ENCODE peak calls at places on chromosome 12, in nine cellular contexts. P is HCT116, F is SK-N-SH, E is prostate gland, J is K562, Z is GM12878, V is stomach, B is sigmoid colon, T is Panc1. S is an unnamed sample.

GRCh38 chr12:12985817-12986408 is 14.2 kb downstream of the HEBP1 start:
- DNase-seq in E (no peak), F (peak), B (no peak), V (no peak), P (peak), J (peak), Z (no peak), T (no peak), S (no peak)

GRCh38 chr12:121214171-121214777 is 4.3 kb downstream of the P2RX4 start:
- DNase-seq in Z (no peak), P (no peak), E (no peak), J (peak), F (no peak), V (no peak), T (no peak), B (no peak), S (no peak)

GRCh38 chr12:65278576-65279386 is at the start of gene MSRB3:
- DNase-seq in V (peak), E (peak), Z (no peak), F (peak), P (peak), B (peak), J (peak), T (no peak), S (peak)

GRCh38 chr12:47812797-47813490 is 6.8 kb downstream of the HDAC7 start:
- DNase-seq in V (peak), F (no peak), P (no peak), T (no peak), B (peak), Z (peak), J (peak), E (peak), S (peak)

GRCh38 chr12:47710283-47710682 is 4.5 kb upstream of the RPAP3 start:
- DNase-seq in V (no peak), E (no peak), F (no peak), T (no peak), B (no peak), P (no peak), J (no peak), Z (no peak), S (no peak)

GRCh38 chr12:46071769-46072624 is 81.6 kb upstream of the SCAF11 start:
- DNase-seq in B (peak), T (peak), P (peak), J (peak), E (peak), V (peak), Z (peak), F (peak), S (peak)

GRCh38 chr12:3107954-3108353 is 30.8 kb downstream of the TSPAN9 start:
- DNase-seq in E (no peak), Z (no peak), P (no peak), T (no peak), V (no peak), J (no peak), F (no peak), B (no peak), S (no peak)

GRCh38 chr12:115598827-115599226 is 678.7 kb downstream of the MED13L start:
- DNase-seq in Z (no peak), T (no peak), V (no peak), F (no peak), P (no peak), B (no peak), E (peak), J (no peak), S (no peak)

GRCh38 chr12:94614288-94614721 is 36.1 kb downstream of the TMCC3 start:
- DNase-seq in B (no peak), E (peak), V (no peak), F (no peak), P (no peak), J (no peak), Z (no peak), T (no peak), S (no peak)

GRCh38 chr12:69873429-69873828 is 48.4 kb downstream of the MYRFL start:
- DNase-seq in V (no peak), T (no peak), B (no peak), E (no peak), F (no peak), P (no peak), Z (no peak), J (no peak), S (no peak)

GRCh38 chr12:96240656-96241055 is 46.5 kb downstream of the ELK3 start:
- DNase-seq in V (no peak), F (peak), J (no peak), P (no peak), T (no peak), B (peak), Z (no peak), E (no peak), S (peak)

GRCh38 chr12:127600211-127600610 is 666.8 kb upstream of the TMEM132C start:
- DNase-seq in B (no peak), P (no peak), V (no peak), E (no peak), T (no peak), Z (no peak), F (no peak), J (no peak), S (no peak)

GRCh38 chr12:32053881-32054624 is 52.6 kb upstream of the BICD1 start:
- DNase-seq in E (no peak), B (no peak), F (no peak), J (peak), P (no peak), V (no peak), Z (no peak), T (no peak), S (no peak)

GRCh38 chr12:106138646-106139421 is at the start of gene NUAK1:
- DNase-seq in P (no peak), J (no peak), E (peak), B (peak), F (peak), Z (no peak), T (no peak), V (peak), S (no peak)

GRCh38 chr12:88638388-88638787 is 58.1 kb upstream of the KITLG start:
- DNase-seq in Z (no peak), T (no peak), B (no peak), E (no peak), V (no peak), P (no peak), F (no peak), J (no peak), S (no peak)

GRCh38 chr12:132237772-132238486 is 91.5 kb downstream of the GALNT9 start:
- DNase-seq in F (no peak), B (peak), J (no peak), Z (no peak), V (no peak), P (no peak), E (no peak), T (no peak), S (peak)

GRCh38 chr12:54287316-54288157 is 7.0 kb downstream of the HNRNPA1 start:
- DNase-seq in B (no peak), J (no peak), Z (no peak), V (no peak), P (no peak), F (no peak), T (no peak), E (no peak), S (no peak)

GRCh38 chr12:90102957-90103652 is 394.5 kb upstream of the ATP2B1 start:
- DNase-seq in Z (peak), P (peak), J (no peak), T (no peak), V (no peak), F (peak), E (no peak), B (no peak), S (no peak)

GRCh38 chr12:95674631-95675030 is 115.9 kb downstream of the NTN4 start:
- DNase-seq in F (peak), V (no peak), J (no peak), B (no peak), T (no peak), P (no peak), Z (no peak), E (no peak), S (no peak)

GRCh38 chr12:3622021-3622731 is 130.7 kb downstream of the CRACR2A start:
- DNase-seq in B (no peak), J (no peak), V (no peak), T (no peak), P (no peak), F (no peak), Z (no peak), E (no peak), S (no peak)

GRCh38 chr12:94266796-94267529 is 118.6 kb downstream of the PLXNC1 start:
- DNase-seq in T (no peak), B (no peak), E (no peak), F (no peak), Z (no peak), V (no peak), P (no peak), J (no peak), S (no peak)

GRCh38 chr12:29239336-29239735 is 90.3 kb downstream of the FAR2 start:
- DNase-seq in T (no peak), B (no peak), J (no peak), P (no peak), E (no peak), F (no peak), Z (no peak), V (no peak), S (no peak)

GRCh38 chr12:62640910-62641448 is 174.4 kb downstream of the MON2 start:
- DNase-seq in B (no peak), T (no peak), P (no peak), J (no peak), Z (peak), E (no peak), V (no peak), F (no peak), S (no peak)

GRCh38 chr12:32270818-32271710 is 128.3 kb upstream of the FGD4 start:
- DNase-seq in Z (no peak), V (no peak), E (no peak), B (no peak), J (no peak), P (no peak), F (peak), T (no peak), S (no peak)

GRCh38 chr12:119644930-119645329 is 23.0 kb upstream of the PRKAB1 start:
- DNase-seq in E (no peak), F (no peak), Z (no peak), P (no peak), T (no peak), V (no peak), J (no peak), B (no peak), S (no peak)

GRCh38 chr12:9364224-9365176 is 156.3 kb upstream of the PZP start:
- DNase-seq in Z (peak), B (no peak), F (no peak), T (no peak), J (no peak), E (no peak), V (no peak), P (no peak), S (no peak)

DNA sequence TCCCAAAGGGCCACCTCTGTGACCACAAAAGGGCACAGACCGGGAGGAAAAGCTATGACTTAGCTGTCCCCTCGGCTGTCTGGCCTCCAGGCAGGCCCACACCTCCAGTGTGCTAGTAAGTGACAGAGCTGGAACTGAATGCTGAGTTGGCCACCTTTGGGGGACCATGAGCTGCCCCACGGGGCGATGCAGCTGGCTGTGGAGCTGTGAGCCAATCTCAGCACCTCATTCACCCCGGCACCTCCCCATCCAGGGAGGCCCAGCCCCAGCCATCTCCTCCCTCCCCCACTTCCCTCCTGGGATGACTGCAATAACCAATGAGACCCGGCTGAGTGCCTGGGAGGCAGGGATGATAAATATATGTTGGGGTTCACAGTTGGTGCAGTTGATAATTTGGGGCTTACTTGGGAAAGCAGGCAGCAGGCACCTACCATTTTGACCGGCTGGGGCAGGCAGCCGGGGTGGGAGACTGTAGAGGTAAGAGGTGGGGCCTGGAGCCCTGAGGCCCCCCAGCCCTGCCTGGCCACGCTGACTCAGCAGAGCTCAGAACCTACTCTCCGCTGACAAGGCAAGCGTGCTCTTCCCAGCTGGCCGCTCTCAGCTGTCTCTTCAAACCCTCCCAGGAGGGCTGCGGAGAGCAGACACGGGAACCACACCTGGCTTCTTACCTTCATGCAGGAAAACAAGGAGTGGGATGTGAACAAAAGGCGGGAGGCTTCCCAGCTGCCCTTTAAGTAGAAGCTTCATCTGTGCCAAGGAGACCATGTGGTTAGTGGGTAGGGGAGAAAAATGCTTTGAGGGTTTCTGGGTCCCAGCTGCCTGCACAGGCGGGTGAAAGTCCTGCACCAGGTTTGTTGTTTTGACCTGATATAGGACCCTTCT is 12.4 kb upstream of the TESC start:
- DNase-seq in J (peak), Z (no peak), P (no peak), T (no peak), B (no peak), F (no peak), V (no peak), E (no peak), S (no peak)
- TF ChIP-seq POLR2AphosphoS5 in J (no peak), Z (no peak), P (no peak), T (no peak), B (no peak), F (no peak), V (no peak), E (no peak), S (no peak)

GRCh38 chr12:52181757-52182156 is 10.1 kb downstream of the KRT80 start:
- DNase-seq in B (no peak), P (no peak), Z (no peak), F (peak), T (no peak), E (no peak), V (no peak), J (no peak), S (no peak)
- TF ChIP-seq POLR2AphosphoS5 in B (no peak), P (no peak), Z (no peak), F (peak), T (no peak), E (no peak), V (no peak), J (no peak), S (no peak)

DNA sequence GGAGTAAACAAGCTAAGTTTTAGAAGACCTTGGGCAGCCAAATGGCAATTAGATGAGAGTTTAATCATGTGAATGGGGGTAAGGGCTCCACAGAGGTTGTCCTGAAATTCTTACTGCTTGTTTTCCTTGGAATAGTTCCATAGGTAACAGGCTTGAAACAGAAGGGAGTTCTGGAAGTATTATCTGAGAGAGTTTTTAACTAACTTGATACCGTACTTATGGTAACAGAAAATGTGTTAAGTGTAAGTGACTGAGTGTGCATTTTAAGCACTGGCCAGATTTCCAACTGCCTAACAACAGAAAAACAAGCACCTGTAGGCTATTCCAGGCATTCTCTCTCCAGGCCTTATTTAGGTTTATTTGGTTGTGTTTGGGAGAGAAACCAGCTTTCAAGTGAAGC is 414.6 kb upstream of the PDE3A start:
- DNase-seq in P (no peak), T (no peak), V (no peak), J (no peak), F (no peak), E (no peak), Z (no peak), B (no peak), S (no peak)
- TF ChIP-seq POLR2AphosphoS5 in P (no peak), T (no peak), V (no peak), J (no peak), F (no peak), E (no peak), Z (no peak), B (no peak), S (no peak)

DNA sequence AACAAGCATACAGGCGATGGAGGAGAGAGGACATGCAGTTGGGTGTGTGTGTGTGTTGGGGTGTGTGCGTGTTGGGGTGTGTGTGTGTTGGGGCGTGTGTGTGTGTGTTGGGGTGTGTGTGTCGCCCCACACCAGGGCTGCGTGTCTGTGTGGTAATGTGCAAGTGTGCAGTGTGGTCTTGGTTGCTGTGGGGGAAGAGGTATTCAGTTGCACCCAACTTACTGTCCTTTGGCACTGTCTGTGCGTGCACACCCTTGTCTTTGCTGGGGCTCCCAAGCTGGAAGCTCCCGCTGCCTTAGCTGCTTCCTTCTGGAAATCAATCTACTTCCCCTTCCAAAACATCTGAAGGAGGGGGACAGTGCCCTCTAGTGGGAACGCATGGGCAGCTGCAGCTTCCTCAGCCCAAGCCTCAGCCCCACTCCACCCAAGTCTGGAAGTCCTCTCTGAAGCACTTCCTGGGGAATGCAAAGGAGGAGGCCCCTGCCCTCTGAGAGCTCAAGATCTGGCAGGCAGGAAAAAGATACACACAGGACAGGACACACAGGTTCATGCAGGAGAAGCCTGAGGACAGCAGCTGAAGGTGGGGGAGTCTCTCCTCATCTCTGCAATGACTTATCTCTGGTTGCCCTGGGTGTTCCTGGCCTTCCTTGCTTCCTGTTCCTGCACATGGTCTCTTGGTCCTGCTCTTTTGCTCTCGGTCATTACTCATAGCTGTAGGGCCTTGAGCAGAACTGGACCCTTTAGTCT is 13.1 kb downstream of the ASIC1 start:
- DNase-seq in F (peak), P (peak), T (no peak), J (peak), V (peak), Z (no peak), B (peak), E (peak), S (peak)
- TF ChIP-seq POLR2AphosphoS5 in F (no peak), P (no peak), T (no peak), J (no peak), V (peak), Z (no peak), B (no peak), E (peak), S (no peak)

GRCh38 chr12:6532051-6532926 is 2.0 kb upstream of the GAPDH start:
- DNase-seq in V (peak), E (no peak), T (no peak), F (peak), Z (no peak), P (peak), J (peak), B (peak), S (peak)
- TF ChIP-seq POLR2AphosphoS5 in V (peak), E (peak), T (no peak), F (peak), Z (peak), P (peak), J (no peak), B (peak), S (peak)

GRCh38 chr12:112198120-112198733 is 72.9 kb downstream of the TRAFD1 start:
- DNase-seq in V (peak), P (peak), E (peak), T (peak), Z (no peak), J (peak), B (no peak), F (peak), S (peak)

GRCh38 chr12:112194601-112195247 is 69.4 kb downstream of the TRAFD1 start:
- DNase-seq in J (no peak), P (no peak), B (no peak), F (no peak), Z (no peak), E (no peak), T (no peak), V (no peak), S (no peak)

GRCh38 chr12:112199136-112199535 is 73.8 kb downstream of the TRAFD1 start:
- DNase-seq in Z (no peak), V (no peak), P (no peak), B (no peak), E (no peak), J (no peak), T (no peak), F (no peak), S (no peak)

GRCh38 chr12:112192475-112192874 is 67.1 kb downstream of the TRAFD1 start:
- DNase-seq in E (no peak), J (no peak), V (no peak), Z (no peak), T (no peak), P (no peak), F (no peak), B (no peak), S (no peak)

DNA sequence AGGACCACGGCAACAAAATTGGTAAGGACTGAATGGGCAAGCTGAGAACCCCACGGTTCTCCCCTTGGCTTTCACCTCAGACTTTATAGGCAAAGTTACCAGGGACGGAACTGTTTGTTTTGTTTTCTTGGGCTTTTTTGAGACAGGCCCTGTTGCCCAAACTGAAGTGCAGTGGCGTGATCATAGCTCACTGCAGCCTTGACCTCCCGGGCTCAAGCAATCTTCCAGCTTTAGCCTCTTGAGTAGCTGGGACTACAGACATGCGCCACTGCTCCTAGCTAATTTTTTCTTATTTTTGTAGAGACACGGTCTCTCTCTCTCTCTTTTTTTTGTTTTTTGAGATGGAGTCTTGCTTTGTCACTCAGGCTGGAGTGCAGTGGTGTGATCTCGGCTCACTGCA is 71.1 kb downstream of the TRAFD1 start:
- DNase-seq in V (no peak), Z (no peak), J (no peak), P (no peak), B (no peak), F (no peak), E (no peak), T (no peak), S (no peak)
- TF ChIP-seq POLR2AphosphoS5 in V (no peak), Z (no peak), J (no peak), P (no peak), B (no peak), F (no peak), E (no peak), T (no peak), S (no peak)

GRCh38 chr12:57127710-57128518 is at the start of gene LRP1:
- DNase-seq in Z (no peak), B (peak), T (peak), J (peak), F (peak), P (peak), V (peak), E (peak), S (peak)
- TF ChIP-seq POLR2AphosphoS5 in Z (no peak), B (peak), T (no peak), J (no peak), F (peak), P (peak), V (peak), E (peak), S (peak)

DNA sequence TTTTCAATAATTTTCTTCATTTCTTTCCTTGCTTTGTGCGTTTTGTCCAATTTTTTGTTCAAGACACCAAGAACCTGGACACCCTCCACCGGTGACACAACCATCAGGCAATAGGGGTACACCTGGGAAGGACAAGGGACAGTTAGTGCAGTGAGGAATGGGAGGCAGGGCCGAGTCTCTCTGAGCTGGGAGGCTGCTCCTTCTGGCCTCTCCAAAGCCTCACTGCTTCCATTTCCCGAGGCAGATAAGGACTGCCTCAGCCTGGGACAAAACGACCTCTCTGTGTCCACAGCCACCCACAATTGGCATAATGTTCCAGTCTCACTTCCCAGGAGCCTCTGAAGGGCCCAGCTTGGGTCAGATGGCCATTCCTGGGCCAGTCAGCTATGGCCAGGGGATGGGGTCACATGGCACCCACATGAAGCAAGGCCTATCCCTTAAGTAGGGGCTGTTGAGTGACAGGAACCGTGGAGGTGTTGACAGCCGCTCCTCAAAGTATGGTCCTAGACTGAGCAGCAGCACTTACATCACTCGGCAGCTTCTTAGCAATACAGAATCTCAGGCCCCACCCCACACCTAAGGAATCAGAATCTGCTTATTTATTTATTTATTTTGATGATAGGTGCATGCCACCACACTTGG is 13.6 kb upstream of the MAPKAPK5 start:
- DNase-seq in E (no peak), F (no peak), J (no peak), V (no peak), T (no peak), P (no peak), B (no peak), Z (no peak), S (no peak)
- TF ChIP-seq POLR2AphosphoS5 in E (no peak), F (no peak), J (no peak), V (no peak), T (no peak), P (no peak), B (no peak), Z (no peak), S (no peak)